ENCODE peak calls at places on chromosomes 7 and 10, in four cellular contexts. C is AG09309, T is GM13977, U is endothelial cell. D is an unnamed sample.

GRCh38 chr10:26087666-26088065 is 128.9 kb upstream of the GAD2 start:
- DNase-seq in C (no peak), U (no peak), T (no peak), D (no peak)

GRCh38 chr10:16787361-16787791 is 29.8 kb downstream of the RSU1 start:
- DNase-seq in U (no peak), C (no peak), T (no peak), D (no peak)

GRCh38 chr7:111401516-111401915 is 160.8 kb downstream of the IMMP2L start:
- DNase-seq in U (no peak), C (no peak), T (no peak), D (no peak)

GRCh38 chr10:33244354-33244967 is 90.0 kb downstream of the NRP1 start:
- DNase-seq in C (no peak), U (no peak), T (no peak), D (no peak)

GRCh38 chr7:82263880-82264751 is 179.5 kb downstream of the CACNA2D1 start:
- DNase-seq in U (no peak), C (no peak), T (no peak), D (no peak)

GRCh38 chr10:110664483-110665420 is 20.6 kb downstream of the RBM20 start:
- DNase-seq in T (no peak), U (no peak), C (peak; percentile 81), D (peak; percentile 74)

GRCh38 chr10:32189400-32190084 is 133.3 kb upstream of the KIF5B start:
- DNase-seq in C (no peak), T (no peak), U (no peak), D (no peak)

GRCh38 chr7:30790391-30790790 is 19.2 kb downstream of the MINDY4 start:
- DNase-seq in C (no peak), U (no peak), T (no peak), D (no peak)

GRCh38 chr7:45033931-45034290 is 33.9 kb downstream of the CCM2 start:
- DNase-seq in C (no peak), T (no peak), U (no peak), D (no peak)

GRCh38 chr10:17101257-17101909 is 28.2 kb downstream of the CUBN start:
- DNase-seq in C (no peak), T (no peak), U (no peak), D (no peak)

GRCh38 chr10:110725809-110726641 is 81.9 kb downstream of the RBM20 start:
- DNase-seq in T (no peak), U (no peak), C (no peak), D (no peak)

GRCh38 chr7:80918406-80918805 is 445 bp downstream of the SEMA3C start:
- DNase-seq in T (peak; percentile 53), U (no peak), C (no peak), D (no peak)

GRCh38 chr7:76224695-76225094 is 23.0 kb downstream of the SRRM3 start:
- DNase-seq in U (no peak), C (no peak), T (no peak), D (no peak)

GRCh38 chr7:52685351-52685750 is 350.1 kb upstream of the POM121L12 start:
- DNase-seq in U (no peak), C (no peak), T (no peak), D (no peak)

GRCh38 chr7:96303686-96304443 is 18.0 kb downstream of the SLC25A13 start:
- DNase-seq in C (peak; percentile 71), U (no peak), T (no peak), D (peak; percentile 32)

GRCh38 chr7:2723138-2723850 is 35.3 kb downstream of the AMZ1 start:
- DNase-seq in U (no peak), C (no peak), T (no peak), D (no peak)

GRCh38 chr7:95596183-95597135 is at the start of gene PDK4:
- DNase-seq in C (no peak), U (peak; percentile 37), T (peak; percentile 36), D (peak; percentile 10)

GRCh38 chr10:128739937-128740336 is 613.7 kb upstream of the MKI67 start:
- DNase-seq in U (peak; percentile 20), C (no peak), T (no peak), D (no peak)
- TF ChIP-seq CTCF in U (no peak), C (no peak), T (no peak), D (no peak)

DNA sequence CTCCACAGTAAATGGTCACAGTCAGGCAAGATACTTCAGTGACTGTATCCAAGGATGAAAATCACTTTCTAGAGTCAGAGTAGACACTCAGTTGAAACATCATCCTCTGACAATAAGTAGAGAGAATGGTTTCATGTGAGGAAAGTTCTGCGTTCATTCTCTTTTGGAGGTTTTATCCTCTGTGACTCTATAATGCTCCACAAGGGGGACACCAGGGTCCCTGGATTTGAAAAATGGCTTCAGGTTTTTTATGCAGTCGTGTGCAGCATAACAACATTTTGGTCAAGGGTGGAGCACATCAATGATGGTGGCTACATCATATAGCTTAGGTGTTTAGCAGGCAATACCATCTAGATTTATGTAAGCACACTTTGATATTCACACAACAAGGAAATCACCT is 40.4 kb downstream of the TMEM168 start:
- DNase-seq in U (no peak), C (no peak), T (no peak), D (no peak)
- TF ChIP-seq CTCF in U (peak; percentile 51), C (no peak), T (peak; percentile 1), D (peak; percentile 6)

GRCh38 chr10:104139221-104139620 is 17.2 kb downstream of the SFR1 start:
- DNase-seq in U (no peak), T (no peak), C (no peak), D (no peak)
- TF ChIP-seq CTCF in U (peak; percentile 19), T (peak; percentile 29), C (peak; percentile 29), D (peak; percentile 48)

GRCh38 chr7:97317575-97317974 is 200.1 kb downstream of the SDHAF3 start:
- DNase-seq in U (no peak), C (no peak), T (no peak), D (no peak)
- TF ChIP-seq CTCF in U (no peak), C (no peak), T (no peak), D (no peak)

DNA sequence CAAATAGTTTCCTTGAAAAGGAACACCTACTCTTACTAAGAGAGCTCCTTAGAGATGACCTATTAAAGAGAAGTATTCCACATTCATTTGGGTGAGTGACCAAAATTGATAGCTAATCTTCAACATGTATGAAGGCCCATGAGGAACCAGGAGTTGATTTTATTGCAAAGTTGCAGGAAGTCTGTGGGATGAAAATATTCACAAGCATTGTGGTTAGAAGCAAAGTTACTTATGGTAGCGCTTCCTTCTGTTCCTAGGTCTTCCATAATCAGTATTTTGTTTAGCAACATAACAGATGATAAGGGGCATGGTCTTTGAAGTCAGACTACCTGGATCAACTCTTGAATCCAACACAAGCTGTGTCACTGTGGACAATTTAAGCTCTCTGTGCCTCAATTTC is 164.5 kb downstream of the DGKB start:
- DNase-seq in U (no peak), T (no peak), C (no peak), D (no peak)
- TF ChIP-seq CTCF in U (no peak), T (no peak), C (no peak), D (no peak)